ENCODE peak calls at places on chromosome 14, in six cellular contexts. C is cardiac fibroblast, H is PC-9, Z is thyroid gland, G is GM12864, D is K562. I is an unnamed sample.

GRCh38 chr14:105859717-105860614 is 333.6 kb downstream of the TMEM121 start:
- DNase-seq in C (no peak), H (no peak), Z (no peak), G (no peak), D (no peak), I (no peak)

GRCh38 chr14:97077687-97078086 is 280.5 kb downstream of the VRK1 start:
- DNase-seq in C (no peak), H (peak), Z (no peak), G (no peak), D (no peak), I (no peak)

GRCh38 chr14:93234798-93235197 is 27.7 kb downstream of the UBR7 start:
- DNase-seq in C (peak), H (peak), Z (no peak), G (no peak), D (no peak), I (peak)

GRCh38 chr14:24082411-24083080 is 11.2 kb downstream of the CPNE6 start:
- DNase-seq in C (no peak), H (no peak), Z (no peak), G (no peak), D (no peak), I (no peak)

GRCh38 chr14:54786191-54786755 is 116.4 kb downstream of the GCH1 start:
- DNase-seq in C (no peak), H (no peak), Z (no peak), G (no peak), D (no peak), I (no peak)

GRCh38 chr14:85528080-85528881 is 1.7 kb upstream of the FLRT2 start:
- DNase-seq in C (peak), H (peak), Z (peak), G (no peak), D (no peak), I (peak)

GRCh38 chr14:77203611-77204456 is 22.2 kb downstream of the TMEM63C start:
- DNase-seq in C (peak), H (no peak), Z (no peak), G (no peak), D (no peak), I (no peak)

GRCh38 chr14:104101086-104101621 is 15.7 kb downstream of the ASPG start:
- DNase-seq in C (no peak), H (no peak), Z (no peak), G (no peak), D (no peak), I (no peak)

GRCh38 chr14:32820686-32821085 is 118.0 kb upstream of the NPAS3 start:
- DNase-seq in C (no peak), H (no peak), Z (no peak), G (no peak), D (no peak), I (no peak)

GRCh38 chr14:79510659-79511058 is 700.6 kb downstream of the DIO2 start:
- DNase-seq in C (peak), H (no peak), Z (no peak), G (no peak), D (no peak), I (peak)

GRCh38 chr14:54114941-54115340 is 158.3 kb upstream of the BMP4 start:
- DNase-seq in C (no peak), H (no peak), Z (no peak), G (no peak), D (no peak), I (no peak)

GRCh38 chr14:54487771-54488170 is 1.0 kb downstream of the GMFB start:
- DNase-seq in C (peak), H (no peak), Z (no peak), G (no peak), D (no peak), I (peak)

GRCh38 chr14:38290601-38291190 is 34.8 kb upstream of the CLEC14A start:
- DNase-seq in C (peak), H (no peak), Z (no peak), G (no peak), D (no peak), I (peak)

GRCh38 chr14:86464386-86464785 is 934.4 kb downstream of the FLRT2 start:
- DNase-seq in C (no peak), H (no peak), Z (no peak), G (no peak), D (no peak), I (peak)

GRCh38 chr14:58560208-58560607 is 77.6 kb upstream of the DACT1 start:
- DNase-seq in C (peak), H (no peak), Z (no peak), G (no peak), D (no peak), I (peak)

GRCh38 chr14:50944647-50945413 is 547 bp upstream of the PYGL start:
- DNase-seq in C (peak), H (no peak), Z (peak), G (no peak), D (no peak), I (peak)

GRCh38 chr14:49892301-49892635 is 614 bp upstream of the ARF6 start:
- DNase-seq in C (peak), H (no peak), Z (peak), G (peak), D (peak), I (peak)

GRCh38 chr14:91154851-91155625 is 41.2 kb downstream of the DGLUCY start:
- DNase-seq in C (peak), H (no peak), Z (peak), G (no peak), D (peak), I (peak)

GRCh38 chr14:51093371-51094281 is 1.3 kb downstream of the TRIM9 start:
- DNase-seq in C (no peak), H (no peak), Z (peak), G (peak), D (no peak), I (no peak)

GRCh38 chr14:42909659-42910058 is 1303.0 kb downstream of the LRFN5 start:
- DNase-seq in C (no peak), H (no peak), Z (no peak), G (no peak), D (no peak), I (no peak)

GRCh38 chr14:52325126-52325525 is 11.0 kb downstream of the PTGER2 start:
- DNase-seq in C (no peak), H (no peak), Z (no peak), G (peak), D (no peak), I (peak)

GRCh38 chr14:68794856-68795601 is 2.2 kb upstream of the ZFP36L1 start:
- DNase-seq in C (peak), H (peak), Z (peak), G (no peak), D (peak), I (peak)

GRCh38 chr14:22641851-22642250 is 2.3 kb downstream of the OR6J1 start:
- DNase-seq in C (no peak), H (no peak), Z (no peak), G (no peak), D (no peak), I (no peak)

GRCh38 chr14:105842105-105842504 is 315.7 kb downstream of the TMEM121 start:
- DNase-seq in C (no peak), H (no peak), Z (no peak), G (no peak), D (no peak), I (no peak)

GRCh38 chr14:102711207-102711606 is 66.0 kb upstream of the TRAF3 start:
- DNase-seq in C (no peak), H (no peak), Z (no peak), G (no peak), D (no peak), I (no peak)

GRCh38 chr14:24965578-24965933 is 84.4 kb downstream of the STXBP6 start:
- DNase-seq in C (no peak), H (no peak), Z (no peak), G (no peak), D (no peak), I (no peak)

GRCh38 chr14:89056394-89056793 is 231.9 kb downstream of the TTC8 start:
- DNase-seq in C (no peak), H (no peak), Z (no peak), G (no peak), D (no peak), I (no peak)

GRCh38 chr14:93100098-93100497 is 15.6 kb downstream of the ITPK1 start:
- DNase-seq in C (no peak), H (no peak), Z (no peak), G (no peak), D (no peak), I (no peak)

GRCh38 chr14:102949801-102950451 is 27.5 kb downstream of the AMN start:
- DNase-seq in C (no peak), H (no peak), Z (peak), G (no peak), D (no peak), I (no peak)

GRCh38 chr14:75247286-75247922 is 31.2 kb upstream of the FOS start:
- DNase-seq in C (no peak), H (no peak), Z (no peak), G (peak), D (no peak), I (no peak)

GRCh38 chr14:50085570-50086315 is 30.6 kb downstream of the VCPKMT start:
- DNase-seq in C (peak), H (no peak), Z (no peak), G (peak), D (no peak), I (peak)

GRCh38 chr14:56686416-56686815 is 106.8 kb downstream of the TMEM260 start:
- DNase-seq in C (no peak), H (no peak), Z (peak), G (no peak), D (no peak), I (no peak)

GRCh38 chr14:69288001-69288771 is 28.2 kb downstream of the GALNT16 start:
- DNase-seq in C (peak), H (no peak), Z (peak), G (no peak), D (peak), I (peak)

GRCh38 chr14:41423503-41423902 is 183.2 kb upstream of the LRFN5 start:
- DNase-seq in C (no peak), H (no peak), Z (no peak), G (no peak), D (no peak), I (no peak)

GRCh38 chr14:105492966-105493871 is 2.2 kb downstream of the TEDC1 start:
- DNase-seq in C (no peak), H (no peak), Z (no peak), G (no peak), D (no peak), I (no peak)

GRCh38 chr14:75299064-75299463 is 20.4 kb downstream of the FOS start:
- DNase-seq in C (peak), H (peak), Z (no peak), G (no peak), D (no peak), I (peak)

GRCh38 chr14:85235868-85236267 is 294.1 kb upstream of the FLRT2 start:
- DNase-seq in C (no peak), H (no peak), Z (no peak), G (no peak), D (no peak), I (no peak)

GRCh38 chr14:74257078-74257987 is 18.1 kb downstream of the VSX2 start:
- DNase-seq in C (peak), H (peak), Z (peak), G (no peak), D (peak), I (peak)

GRCh38 chr14:100568164-100568997 is 18.8 kb downstream of the BEGAIN start:
- DNase-seq in C (no peak), H (no peak), Z (no peak), G (no peak), D (no peak), I (no peak)

GRCh38 chr14:100566119-100566518 is 21.1 kb downstream of the BEGAIN start:
- DNase-seq in C (no peak), H (no peak), Z (no peak), G (no peak), D (no peak), I (no peak)

GRCh38 chr14:100567877-100568163 is 19.4 kb downstream of the BEGAIN start:
- DNase-seq in C (no peak), H (no peak), Z (no peak), G (no peak), D (no peak), I (no peak)

GRCh38 chr14:100566586-100566985 is 20.6 kb downstream of the BEGAIN start:
- DNase-seq in C (no peak), H (no peak), Z (no peak), G (no peak), D (no peak), I (no peak)

DNA sequence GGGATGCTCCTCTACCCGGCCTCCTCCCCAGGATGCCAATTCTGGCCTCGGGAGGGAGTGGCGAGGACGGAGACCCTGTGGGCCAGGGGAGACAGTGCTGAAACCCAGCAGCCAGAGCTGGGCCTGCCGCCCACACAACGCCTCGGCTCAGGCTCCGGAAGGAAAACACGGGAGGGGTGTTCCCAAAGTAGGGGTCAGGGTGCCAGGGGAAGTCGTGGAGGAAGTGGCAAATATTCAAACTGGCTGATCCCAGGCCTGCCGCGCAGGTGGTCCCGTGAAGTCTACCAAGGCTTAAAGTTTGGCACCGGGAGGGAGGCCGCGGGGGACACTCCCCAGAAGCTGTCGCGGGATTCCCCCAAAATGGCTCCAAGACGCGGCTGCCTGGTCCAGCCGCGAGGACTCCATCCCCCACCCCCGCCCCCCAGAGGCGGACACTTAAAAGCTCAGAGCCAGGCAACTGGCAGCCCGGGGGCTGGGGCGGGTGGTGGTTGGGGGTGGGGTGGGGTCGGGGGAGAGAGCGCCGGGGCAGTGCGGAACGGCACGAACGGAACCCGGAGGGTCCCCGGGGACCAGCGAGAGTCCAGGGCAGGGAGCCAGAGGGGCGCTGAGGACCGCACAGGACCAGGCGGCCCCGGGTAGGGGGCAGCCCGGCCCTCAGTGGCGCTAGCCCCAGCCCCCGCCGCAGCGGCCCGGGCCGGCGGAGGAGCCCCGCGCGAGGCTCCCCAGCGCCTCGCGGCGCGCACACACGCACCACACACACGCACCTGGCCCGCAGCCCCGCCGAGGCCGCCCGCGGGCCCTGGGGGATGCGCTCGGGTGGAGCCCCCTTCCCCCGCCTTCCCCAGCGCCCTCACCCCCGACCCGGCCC is 20.0 kb downstream of the BEGAIN start:
- DNase-seq in C (no peak), H (no peak), Z (no peak), G (no peak), D (no peak), I (no peak)
- H3K4me3 ChIP-seq in C (no peak), H (no peak), Z (no peak), G (no peak), D (no peak), I (no peak)

GRCh38 chr14:35133542-35134328 is 11.4 kb downstream of the PRORP start:
- DNase-seq in C (peak), H (no peak), Z (no peak), G (no peak), D (no peak), I (no peak)
- TF ChIP-seq CTCF in C (no peak), H (no peak), Z (no peak), G (no peak), D (no peak), I (no peak)

GRCh38 chr14:71932229-71932951 is at the start of gene RGS6:
- DNase-seq in C (peak), H (no peak), Z (peak), G (no peak), D (no peak), I (no peak)

GRCh38 chr14:71931492-71932228 is 569 bp upstream of the RGS6 start:
- DNase-seq in C (no peak), H (no peak), Z (no peak), G (no peak), D (no peak), I (no peak)

DNA sequence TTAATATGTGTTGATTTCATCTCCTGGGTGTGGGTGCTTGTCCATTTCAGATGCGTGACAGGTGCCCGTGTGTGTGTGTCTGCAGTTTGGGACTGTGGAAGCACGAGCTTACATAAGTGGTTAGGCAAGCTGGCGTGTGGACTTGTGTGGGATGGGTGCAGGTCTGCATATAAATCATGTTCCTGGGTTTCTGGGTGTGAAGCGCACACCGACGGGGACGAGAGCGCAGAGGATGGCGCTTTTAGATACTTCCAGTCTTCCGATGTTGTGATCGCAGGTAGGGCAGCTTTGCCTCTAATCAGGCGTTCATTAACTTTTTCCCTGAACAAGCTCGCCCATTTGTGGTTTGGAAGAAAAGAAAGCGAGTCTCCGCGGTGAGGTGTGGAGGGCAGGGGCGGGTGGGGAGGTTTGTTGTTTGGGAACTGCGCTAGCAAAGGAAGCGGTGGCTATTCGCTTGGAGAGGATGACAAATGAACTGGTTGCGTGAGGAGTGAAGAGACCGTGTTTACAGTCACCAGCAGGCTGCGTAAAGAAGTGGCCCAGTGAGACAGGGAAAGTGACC is 878 bp downstream of the RGS6 start:
- DNase-seq in C (no peak), H (no peak), Z (peak), G (no peak), D (no peak), I (no peak)
- H3K4me3 ChIP-seq in C (no peak), H (no peak), Z (peak), G (peak), D (no peak), I (no peak)

GRCh38 chr14:65192686-65193085 is 90.4 kb upstream of the MAX start:
- DNase-seq in C (no peak), H (no peak), Z (no peak), G (no peak), D (no peak), I (no peak)
- TF ChIP-seq CTCF in C (no peak), H (no peak), Z (no peak), G (no peak), D (no peak), I (no peak)

GRCh38 chr14:21024668-21025373 is at the start of gene NDRG2:
- DNase-seq in C (peak), H (peak), Z (peak), G (no peak), D (peak), I (no peak)

GRCh38 chr14:21023174-21023573 is 1.7 kb downstream of the NDRG2 start:
- DNase-seq in C (no peak), H (no peak), Z (no peak), G (no peak), D (no peak), I (no peak)

GRCh38 chr14:21020977-21021545 is 3.8 kb downstream of the NDRG2 start:
- DNase-seq in C (no peak), H (no peak), Z (no peak), G (no peak), D (no peak), I (no peak)

GRCh38 chr14:21023817-21024667 is 819 bp downstream of the NDRG2 start:
- DNase-seq in C (no peak), H (no peak), Z (no peak), G (no peak), D (peak), I (no peak)

GRCh38 chr14:21022686-21023085 is 2.2 kb downstream of the NDRG2 start:
- DNase-seq in C (no peak), H (no peak), Z (no peak), G (no peak), D (no peak), I (no peak)
- H3K4me3 ChIP-seq in C (no peak), H (no peak), Z (no peak), G (no peak), D (no peak), I (no peak)

GRCh38 chr14:98240396-98240795 is 1031.6 kb downstream of the BCL11B start:
- DNase-seq in C (no peak), H (no peak), Z (no peak), G (no peak), D (no peak), I (no peak)

GRCh38 chr14:98243332-98243731 is 1028.7 kb downstream of the BCL11B start:
- DNase-seq in C (no peak), H (no peak), Z (no peak), G (no peak), D (no peak), I (no peak)

GRCh38 chr14:98244966-98245569 is 1026.9 kb downstream of the BCL11B start:
- DNase-seq in C (no peak), H (no peak), Z (no peak), G (no peak), D (no peak), I (no peak)

GRCh38 chr14:98242903-98243302 is 1029.1 kb downstream of the BCL11B start:
- DNase-seq in C (no peak), H (no peak), Z (no peak), G (no peak), D (no peak), I (no peak)

GRCh38 chr14:98244162-98244948 is 1027.6 kb downstream of the BCL11B start:
- DNase-seq in C (no peak), H (no peak), Z (no peak), G (no peak), D (no peak), I (no peak)
- TF ChIP-seq CTCF in C (no peak), H (no peak), Z (no peak), G (no peak), D (no peak), I (no peak)

DNA sequence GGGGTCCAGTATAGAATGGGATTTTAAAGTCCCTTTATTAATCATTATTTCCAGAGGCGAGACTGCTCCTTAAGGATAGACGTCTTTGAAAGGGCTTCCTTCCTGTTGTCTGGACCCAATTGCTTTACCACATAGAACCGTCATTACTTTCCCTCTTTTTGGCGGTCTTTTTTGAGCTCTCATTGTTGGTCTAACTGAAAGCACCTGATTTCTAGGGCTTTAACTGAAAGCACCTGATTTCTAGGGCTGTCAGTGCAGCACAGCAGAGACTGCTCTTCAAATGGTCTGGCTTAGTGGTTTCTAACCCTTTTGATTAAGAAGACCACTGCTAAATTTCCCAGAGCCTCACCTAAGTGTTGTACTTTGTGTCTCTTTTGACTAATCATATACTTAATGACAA is 95.8 kb downstream of the PRKCH start:
- DNase-seq in C (no peak), H (no peak), Z (no peak), G (no peak), D (no peak), I (no peak)
- H3K4me3 ChIP-seq in C (no peak), H (no peak), Z (no peak), G (no peak), D (no peak), I (no peak)

GRCh38 chr14:28294834-28295440 is 471.6 kb upstream of the FOXG1 start:
- DNase-seq in C (peak), H (no peak), Z (no peak), G (no peak), D (peak), I (peak)
- TF ChIP-seq CTCF in C (peak), H (peak), Z (no peak), G (no peak), D (no peak), I (peak)

I was measured in fibroblast of mammary gland.